ENCODE peak calls at places on chromosomes 6 and 20, in six cellular contexts. B is caudate nucleus; M is spleen; I is pancreas; L is left ventricle myocardium inferior; V is CD4-positive, alpha-beta T cell. D is an unnamed sample.

GRCh38 chr6:135088818-135089809 is 34.5 kb upstream of the HBS1L start:
- DNase-seq in B (no peak), M (no peak), I (no peak), L (no peak), V (no peak), D (no peak)

GRCh38 chr6:161584929-161585328 is 311.1 kb upstream of the AGPAT4 start:
- DNase-seq in B (no peak), M (no peak), I (no peak), L (no peak), V (no peak), D (no peak)

GRCh38 chr6:131740161-131740560 is 29.3 kb upstream of the CTAGE9 start:
- DNase-seq in B (no peak), M (no peak), I (no peak), L (no peak), V (no peak), D (no peak)

GRCh38 chr6:25138024-25138696 is 141.0 kb upstream of the CARMIL1 start:
- DNase-seq in B (peak), M (peak), I (no peak), L (peak), V (peak), D (peak)

GRCh38 chr20:19935842-19936241 is 81.3 kb upstream of the NAA20 start:
- DNase-seq in B (no peak), M (no peak), I (no peak), L (no peak), V (no peak), D (no peak)

GRCh38 chr20:8721098-8721497 is 347.8 kb upstream of the PLCB4 start:
- DNase-seq in B (no peak), M (no peak), I (no peak), L (peak), V (no peak), D (peak)

GRCh38 chr6:106609699-106610098 is 19.6 kb downstream of the RTN4IP1 start:
- DNase-seq in B (no peak), M (no peak), I (no peak), L (no peak), V (no peak), D (no peak)

GRCh38 chr6:70110128-70111022 is 192.5 kb downstream of the COL9A1 start:
- DNase-seq in B (no peak), M (no peak), I (no peak), L (no peak), V (no peak), D (no peak)

GRCh38 chr20:43564993-43565757 is 6.3 kb downstream of the SGK2 start:
- DNase-seq in B (peak), M (no peak), I (no peak), L (no peak), V (no peak), D (peak)

GRCh38 chr6:108621117-108621516 is 60.4 kb downstream of the FOXO3 start:
- DNase-seq in B (no peak), M (no peak), I (no peak), L (no peak), V (no peak), D (peak)

DNA sequence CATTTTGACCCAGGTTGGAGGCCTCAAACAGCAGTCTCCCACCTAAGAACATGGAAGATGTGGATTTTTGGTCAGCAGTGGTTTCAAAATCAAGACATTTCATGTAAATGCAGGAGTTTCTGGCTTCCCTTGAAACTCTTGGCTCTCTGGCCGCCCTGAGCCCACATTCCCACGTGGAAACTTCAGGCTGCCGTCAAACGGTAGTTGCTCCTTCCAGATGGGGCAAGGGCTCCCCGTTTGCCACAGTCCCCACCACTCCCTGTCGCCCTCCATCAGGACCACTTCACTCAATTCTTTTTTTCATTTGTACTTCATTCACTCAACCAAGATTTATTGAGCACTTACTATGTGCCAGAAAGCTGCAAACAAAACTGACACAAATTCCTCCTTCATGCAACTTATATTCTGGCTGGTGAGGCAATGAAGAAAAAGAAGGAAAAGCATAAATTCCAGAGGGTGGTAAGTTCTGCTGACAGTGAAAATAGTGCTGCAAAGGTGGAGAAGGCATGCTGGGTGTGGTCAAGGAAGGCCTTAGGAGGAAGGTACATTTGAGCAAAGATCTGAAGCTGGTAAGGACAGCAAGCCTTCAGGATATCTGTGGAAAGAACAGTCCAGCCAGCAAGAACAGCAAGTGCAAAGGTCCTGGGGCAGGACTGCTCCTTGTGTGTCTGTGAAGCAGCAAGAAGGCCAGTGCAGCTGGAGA is 62.9 kb upstream of the PTPN1 start:
- DNase-seq in B (no peak), M (no peak), I (no peak), L (no peak), V (no peak), D (no peak)
- H3K27ac ChIP-seq in B (no peak), M (no peak), I (peak), L (no peak), V (no peak), D (no peak)

DNA sequence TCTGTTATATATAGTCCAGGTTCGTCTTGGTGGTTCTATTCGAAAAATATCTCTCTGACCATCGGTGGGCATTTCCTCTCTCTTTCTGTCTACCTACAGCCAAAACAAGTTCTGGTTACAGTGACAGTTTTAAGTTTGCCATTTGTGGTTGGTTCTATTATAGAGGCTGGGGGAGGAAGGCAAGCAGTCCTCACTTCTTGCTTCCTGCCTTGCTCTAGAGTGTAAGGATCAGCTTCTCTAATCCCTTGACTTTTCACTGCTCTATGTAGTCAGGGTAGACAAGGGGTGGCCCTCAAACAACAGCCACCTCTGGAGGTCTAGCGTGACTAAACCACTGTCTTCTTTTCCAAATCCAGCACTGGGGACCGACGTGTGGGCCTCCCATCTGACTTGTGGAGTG is 16.1 kb downstream of the E2F3 start:
- DNase-seq in B (no peak), M (no peak), I (no peak), L (no peak), V (no peak), D (no peak)
- H3K27ac ChIP-seq in B (no peak), M (no peak), I (no peak), L (no peak), V (no peak), D (no peak)

DNA sequence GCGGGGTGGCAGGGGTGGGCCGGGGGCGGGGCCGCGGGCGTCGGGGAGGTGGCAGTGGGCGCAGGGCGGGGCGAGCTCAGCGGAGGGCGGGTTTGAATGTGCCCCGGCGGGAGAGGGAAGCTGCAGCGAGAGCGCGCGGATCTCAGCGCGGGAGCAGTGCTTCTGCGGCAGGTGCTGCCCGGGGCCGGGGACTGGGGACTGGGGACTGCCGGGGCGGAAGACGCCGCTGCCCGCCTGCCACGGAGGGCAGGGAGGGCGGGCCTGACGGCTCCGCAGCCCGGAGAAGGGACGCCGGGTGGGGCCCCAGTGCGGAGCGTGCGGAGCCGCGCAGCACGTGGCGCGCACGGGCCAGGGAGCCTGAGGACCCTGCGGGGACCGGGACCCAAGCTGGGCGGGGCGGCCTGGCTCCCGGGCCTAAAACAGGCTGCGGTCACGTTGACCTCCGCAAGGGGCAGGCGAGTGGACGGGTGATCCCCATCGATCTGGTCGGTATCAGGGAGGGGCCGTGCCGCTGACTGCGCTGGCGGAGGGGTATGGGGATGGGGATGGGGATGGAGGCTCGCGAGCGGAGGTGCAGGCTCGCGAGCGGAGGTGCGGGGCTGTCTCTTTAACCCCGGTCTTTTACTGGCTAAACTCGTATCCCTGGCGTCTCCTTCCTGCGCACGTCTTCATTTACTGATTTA is at the start of gene SLC29A1:
- DNase-seq in B (peak), M (peak), I (peak), L (peak), V (peak), D (no peak)
- H3K27ac ChIP-seq in B (peak), M (no peak), I (peak), L (peak), V (no peak), D (peak)

DNA sequence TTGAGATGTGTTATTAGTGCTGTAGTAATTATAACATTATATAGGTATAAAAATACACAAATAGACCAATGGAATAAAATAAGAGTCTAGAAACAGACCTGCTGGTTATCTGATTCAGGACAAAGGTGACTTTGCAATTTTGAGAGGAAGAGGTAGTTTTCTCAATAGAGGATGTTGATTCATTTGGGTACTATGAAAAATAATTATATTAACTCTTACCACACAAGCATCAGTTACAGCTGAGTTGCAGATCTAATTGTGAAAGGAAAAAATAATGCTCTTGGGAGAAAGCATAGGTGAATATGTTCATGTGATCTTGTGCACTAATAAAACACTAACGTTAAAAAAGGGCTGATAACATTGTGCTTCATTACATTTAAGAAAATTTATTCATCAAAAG is 103.0 kb downstream of the BCKDHB start:
- DNase-seq in B (no peak), M (no peak), I (no peak), L (no peak), V (no peak), D (no peak)
- H3K27ac ChIP-seq in B (no peak), M (no peak), I (no peak), L (no peak), V (no peak), D (no peak)

GRCh38 chr6:145235207-145235606 is 500.1 kb downstream of the EPM2A start:
- DNase-seq in B (no peak), M (no peak), I (no peak), L (no peak), V (no peak), D (no peak)

GRCh38 chr6:145244712-145245111 is 490.6 kb downstream of the EPM2A start:
- DNase-seq in B (no peak), M (no peak), I (no peak), L (no peak), V (no peak), D (no peak)

GRCh38 chr6:145245119-145245518 is 490.2 kb downstream of the EPM2A start:
- DNase-seq in B (no peak), M (no peak), I (no peak), L (no peak), V (no peak), D (no peak)

GRCh38 chr6:145238787-145239186 is 496.5 kb downstream of the EPM2A start:
- DNase-seq in B (no peak), M (no peak), I (no peak), L (no peak), V (no peak), D (no peak)

GRCh38 chr6:145241039-145241438 is 494.3 kb downstream of the EPM2A start:
- DNase-seq in B (no peak), M (no peak), I (no peak), L (no peak), V (no peak), D (no peak)
- H3K27ac ChIP-seq in B (no peak), M (no peak), I (no peak), L (no peak), V (no peak), D (no peak)

GRCh38 chr6:158230967-158231550 is 62.9 kb downstream of the GTF2H5 start:
- DNase-seq in B (no peak), M (no peak), I (no peak), L (no peak), V (no peak), D (no peak)
- H3K27ac ChIP-seq in B (peak), M (peak), I (peak), L (peak), V (peak), D (peak)

D was measured in substantia nigra.